ENCODE peak calls at places on chromosomes 11 and 22, in five cellular contexts. Z is fibroblast of lung, V is Panc1, D is HepG2, Y is spleen. O is an unnamed sample.

GRCh38 chr11:12201016-12201985 is 90.9 kb downstream of the MICAL2 start:
- DNase-seq in Z (peak), V (no peak), D (peak), Y (no peak), O (peak)

GRCh38 chr11:10913075-10913474 is 55.2 kb upstream of the ZBED5 start:
- DNase-seq in Z (no peak), V (no peak), D (no peak), Y (no peak), O (no peak)

GRCh38 chr11:40405614-40406013 is 1053.8 kb downstream of the LRRC4C start:
- DNase-seq in Z (no peak), V (no peak), D (no peak), Y (no peak), O (no peak)

GRCh38 chr11:72114570-72114969 is 2.1 kb upstream of the ANAPC15 start:
- DNase-seq in Z (no peak), V (no peak), D (no peak), Y (no peak), O (peak)

GRCh38 chr11:128407962-128408361 is 179.4 kb downstream of the ETS1 start:
- DNase-seq in Z (peak), V (no peak), D (no peak), Y (no peak), O (peak)

GRCh38 chr11:3171931-3172560 is 6.9 kb upstream of the OSBPL5 start:
- DNase-seq in Z (no peak), V (no peak), D (no peak), Y (peak), O (no peak)

GRCh38 chr11:14789879-14790484 is 102.0 kb downstream of the CYP2R1 start:
- DNase-seq in Z (peak), V (no peak), D (no peak), Y (no peak), O (peak)

GRCh38 chr11:111980062-111980461 is 42.9 kb downstream of the DIXDC1 start:
- DNase-seq in Z (no peak), V (no peak), D (no peak), Y (no peak), O (no peak)

GRCh38 chr11:92941676-92942571 is 27.5 kb upstream of the MTNR1B start:
- DNase-seq in Z (peak), V (peak), D (peak), Y (no peak), O (peak)

GRCh38 chr11:72584933-72585597 is 89.2 kb downstream of the PDE2A start:
- DNase-seq in Z (no peak), V (no peak), D (no peak), Y (peak), O (no peak)

DNA sequence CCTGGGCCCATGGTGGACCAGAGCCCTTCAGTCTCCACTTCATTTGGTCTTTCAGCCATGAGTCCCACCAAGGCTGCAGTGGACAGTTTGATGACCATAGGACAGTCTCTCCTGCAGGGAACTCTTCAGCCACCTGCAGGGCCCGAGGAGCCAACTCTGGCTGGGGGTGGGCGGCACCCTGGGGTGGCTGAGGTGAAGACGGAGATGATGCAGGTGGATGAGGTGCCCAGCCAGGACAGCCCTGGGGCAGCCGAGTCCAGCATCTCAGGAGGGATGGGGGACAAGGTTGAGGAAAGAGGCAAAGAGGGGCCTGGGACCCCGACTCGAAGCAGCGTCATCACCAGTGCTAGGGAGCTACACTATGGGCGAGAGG is 4.3 kb downstream of the ZBTB16 start:
- DNase-seq in Z (no peak), V (no peak), D (no peak), Y (no peak), O (no peak)
- TF ChIP-seq CTCF in Z (no peak), V (no peak), D (no peak), Y (no peak), O (no peak)

GRCh38 chr22:31950226-31950625 is 5.9 kb downstream of the YWHAH start:
- DNase-seq in Z (no peak), V (no peak), D (no peak), Y (peak), O (peak)
- H3K4me3 ChIP-seq in Z (no peak), V (no peak), D (no peak), Y (no peak), O (no peak)

GRCh38 chr22:39462443-39463147 is 5.8 kb downstream of the MGAT3 start:
- DNase-seq in Z (no peak), V (no peak), D (peak), Y (no peak), O (no peak)
- TF ChIP-seq CTCF in Z (no peak), V (no peak), D (peak), Y (no peak), O (no peak)

GRCh38 chr22:20432244-20432686 is 5.4 kb downstream of the SCARF2 start:
- DNase-seq in Z (no peak), V (no peak), D (no peak), Y (peak), O (no peak)

GRCh38 chr22:20430101-20430640 is 7.5 kb downstream of the SCARF2 start:
- DNase-seq in Z (no peak), V (no peak), D (no peak), Y (peak), O (no peak)

GRCh38 chr22:20433191-20433590 is 4.4 kb downstream of the SCARF2 start:
- DNase-seq in Z (no peak), V (no peak), D (no peak), Y (peak), O (no peak)

GRCh38 chr22:20430641-20431519 is 6.7 kb downstream of the SCARF2 start:
- DNase-seq in Z (peak), V (no peak), D (no peak), Y (peak), O (no peak)

GRCh38 chr22:20431520-20432237 is 5.9 kb downstream of the SCARF2 start:
- DNase-seq in Z (no peak), V (no peak), D (no peak), Y (peak), O (no peak)
- H3K4me3 ChIP-seq in Z (no peak), V (peak), D (no peak), Y (no peak), O (no peak)

DNA sequence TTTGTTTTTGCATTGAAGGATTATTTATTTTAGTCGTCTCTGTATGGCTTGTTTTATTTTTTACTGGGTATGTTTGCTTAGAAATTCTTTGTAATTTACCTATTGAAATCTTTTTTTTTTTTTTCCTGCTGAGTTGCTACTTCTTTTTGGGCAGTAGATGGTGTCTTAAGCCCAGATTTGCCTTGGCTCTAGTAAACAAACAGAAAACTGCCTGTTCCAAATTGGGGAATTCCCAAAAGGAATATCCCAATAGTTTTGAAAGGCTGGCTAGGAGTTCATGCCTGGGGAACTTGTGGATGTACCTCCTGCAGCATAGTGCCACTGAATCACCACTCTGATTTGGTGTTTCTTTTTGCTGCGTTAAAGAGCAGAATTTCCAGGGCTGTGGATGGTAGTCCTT is 17.7 kb downstream of the PAMR1 start:
- DNase-seq in Z (no peak), V (no peak), D (no peak), Y (no peak), O (peak)
- TF ChIP-seq CTCF in Z (no peak), V (peak), D (no peak), Y (no peak), O (no peak)

GRCh38 chr22:18968011-18968749 is 32.1 kb upstream of the PRODH start:
- DNase-seq in Z (peak), V (no peak), D (no peak), Y (no peak), O (peak)

GRCh38 chr22:18973264-18974031 is 37.4 kb upstream of the PRODH start:
- DNase-seq in Z (no peak), V (no peak), D (no peak), Y (no peak), O (no peak)

GRCh38 chr22:18971321-18971751 is 35.2 kb upstream of the PRODH start:
- DNase-seq in Z (no peak), V (no peak), D (no peak), Y (no peak), O (no peak)

GRCh38 chr22:18970180-18970947 is 34.3 kb upstream of the PRODH start:
- DNase-seq in Z (no peak), V (no peak), D (no peak), Y (peak), O (no peak)

GRCh38 chr22:18970948-18971315 is 34.8 kb upstream of the PRODH start:
- DNase-seq in Z (no peak), V (no peak), D (no peak), Y (no peak), O (no peak)
- H3K4me3 ChIP-seq in Z (no peak), V (peak), D (peak), Y (peak), O (no peak)

O was measured in fibroblast of mammary gland.